ENCODE peak calls at places on chromosomes 12 and 14, in eight cellular contexts. One of them, this sample, is unnamed.

GRCh38 chr12:62910549-62911169 is 24.3 kb downstream of the PPM1H start:
- DNase-seq in BJ: no peak
- DNase-seq in activated naive CD4-positive, alpha-beta T cell: no peak
- DNase-seq in neural crest cell: no peak
- DNase-seq in A172: no peak
- DNase-seq in progenitor cell of endocrine pancreas: no peak
- DNase-seq in Panc1: no peak
- DNase-seq in NK-92 treated with Interleukin-12 subunit alpha and Interleukin-12 subunit beta, amount 100 ng/mL, for 24 hours: no peak
- DNase-seq in this sample: no peak

GRCh38 chr14:21475767-21476525 is 813 bp downstream of the RAB2B start:
- DNase-seq in activated naive CD4-positive, alpha-beta T cell: no peak
- DNase-seq in A172: no peak
- DNase-seq in progenitor cell of endocrine pancreas: no peak
- DNase-seq in NK-92 treated with Interleukin-12 subunit alpha and Interleukin-12 subunit beta, amount 100 ng/mL, for 24 hours: no peak
- DNase-seq in neural crest cell: no peak
- DNase-seq in Panc1: no peak
- DNase-seq in BJ: no peak
- DNase-seq in this sample: no peak

GRCh38 chr14:78254911-78255431 is 84.8 kb downstream of the NRXN3 start:
- DNase-seq in neural crest cell: no peak
- DNase-seq in Panc1: no peak
- DNase-seq in NK-92 treated with Interleukin-12 subunit alpha and Interleukin-12 subunit beta, amount 100 ng/mL, for 24 hours: peak
- DNase-seq in progenitor cell of endocrine pancreas: no peak
- DNase-seq in activated naive CD4-positive, alpha-beta T cell: no peak
- DNase-seq in A172: peak
- DNase-seq in BJ: peak
- DNase-seq in this sample: no peak

GRCh38 chr12:49673446-49674317 is 33.5 kb downstream of the FMNL3 start:
- DNase-seq in progenitor cell of endocrine pancreas: peak
- DNase-seq in BJ: peak
- DNase-seq in A172: peak
- DNase-seq in neural crest cell: peak
- DNase-seq in Panc1: no peak
- DNase-seq in NK-92 treated with Interleukin-12 subunit alpha and Interleukin-12 subunit beta, amount 100 ng/mL, for 24 hours: no peak
- DNase-seq in activated naive CD4-positive, alpha-beta T cell: no peak
- DNase-seq in this sample: peak

GRCh38 chr14:101595349-101595748 is 34.1 kb downstream of the DIO3 start:
- DNase-seq in Panc1: no peak
- DNase-seq in A172: no peak
- DNase-seq in BJ: no peak
- DNase-seq in neural crest cell: no peak
- DNase-seq in activated naive CD4-positive, alpha-beta T cell: no peak
- DNase-seq in NK-92 treated with Interleukin-12 subunit alpha and Interleukin-12 subunit beta, amount 100 ng/mL, for 24 hours: no peak
- DNase-seq in progenitor cell of endocrine pancreas: no peak
- DNase-seq in this sample: no peak

GRCh38 chr12:131828671-131829350 is 618 bp downstream of the MMP17 start:
- DNase-seq in BJ: no peak
- DNase-seq in A172: no peak
- DNase-seq in activated naive CD4-positive, alpha-beta T cell: no peak
- DNase-seq in progenitor cell of endocrine pancreas: no peak
- DNase-seq in neural crest cell: no peak
- DNase-seq in Panc1: no peak
- DNase-seq in NK-92 treated with Interleukin-12 subunit alpha and Interleukin-12 subunit beta, amount 100 ng/mL, for 24 hours: no peak
- DNase-seq in this sample: no peak

GRCh38 chr12:100356646-100357223 is at the start of gene SLC17A8:
- DNase-seq in A172: no peak
- DNase-seq in NK-92 treated with Interleukin-12 subunit alpha and Interleukin-12 subunit beta, amount 100 ng/mL, for 24 hours: no peak
- DNase-seq in BJ: no peak
- DNase-seq in neural crest cell: peak
- DNase-seq in Panc1: no peak
- DNase-seq in progenitor cell of endocrine pancreas: peak
- DNase-seq in activated naive CD4-positive, alpha-beta T cell: no peak
- DNase-seq in this sample: no peak

GRCh38 chr12:93621986-93622385 is 49.5 kb downstream of the SOCS2 start:
- DNase-seq in A172: peak
- DNase-seq in NK-92 treated with Interleukin-12 subunit alpha and Interleukin-12 subunit beta, amount 100 ng/mL, for 24 hours: no peak
- DNase-seq in progenitor cell of endocrine pancreas: no peak
- DNase-seq in Panc1: no peak
- DNase-seq in activated naive CD4-positive, alpha-beta T cell: no peak
- DNase-seq in BJ: no peak
- DNase-seq in neural crest cell: no peak
- DNase-seq in this sample: no peak

GRCh38 chr12:120239776-120240494 is 25.6 kb downstream of the PXN start:
- DNase-seq in neural crest cell: no peak
- DNase-seq in activated naive CD4-positive, alpha-beta T cell: no peak
- DNase-seq in A172: no peak
- DNase-seq in Panc1: no peak
- DNase-seq in BJ: no peak
- DNase-seq in NK-92 treated with Interleukin-12 subunit alpha and Interleukin-12 subunit beta, amount 100 ng/mL, for 24 hours: no peak
- DNase-seq in progenitor cell of endocrine pancreas: no peak
- DNase-seq in this sample: no peak

GRCh38 chr14:55451398-55451797 is 11.0 kb upstream of the TBPL2 start:
- DNase-seq in activated naive CD4-positive, alpha-beta T cell: no peak
- DNase-seq in NK-92 treated with Interleukin-12 subunit alpha and Interleukin-12 subunit beta, amount 100 ng/mL, for 24 hours: no peak
- DNase-seq in Panc1: no peak
- DNase-seq in BJ: no peak
- DNase-seq in neural crest cell: no peak
- DNase-seq in progenitor cell of endocrine pancreas: no peak
- DNase-seq in A172: no peak
- DNase-seq in this sample: no peak

GRCh38 chr14:89755816-89756215 is 198.7 kb downstream of the EFCAB11 start:
- DNase-seq in progenitor cell of endocrine pancreas: no peak
- DNase-seq in neural crest cell: no peak
- DNase-seq in BJ: no peak
- DNase-seq in NK-92 treated with Interleukin-12 subunit alpha and Interleukin-12 subunit beta, amount 100 ng/mL, for 24 hours: no peak
- DNase-seq in activated naive CD4-positive, alpha-beta T cell: no peak
- DNase-seq in Panc1: no peak
- DNase-seq in A172: no peak
- DNase-seq in this sample: no peak

GRCh38 chr12:52351196-52352059 is 15.9 kb downstream of the KRT85 start:
- DNase-seq in A172: no peak
- DNase-seq in neural crest cell: no peak
- DNase-seq in NK-92 treated with Interleukin-12 subunit alpha and Interleukin-12 subunit beta, amount 100 ng/mL, for 24 hours: peak
- DNase-seq in progenitor cell of endocrine pancreas: no peak
- DNase-seq in Panc1: no peak
- DNase-seq in activated naive CD4-positive, alpha-beta T cell: peak
- DNase-seq in BJ: no peak
- DNase-seq in this sample: no peak

GRCh38 chr14:106185837-106186233 is 659.5 kb downstream of the TMEM121 start:
- DNase-seq in NK-92 treated with Interleukin-12 subunit alpha and Interleukin-12 subunit beta, amount 100 ng/mL, for 24 hours: peak
- DNase-seq in progenitor cell of endocrine pancreas: no peak
- DNase-seq in A172: no peak
- DNase-seq in activated naive CD4-positive, alpha-beta T cell: peak
- DNase-seq in BJ: no peak
- DNase-seq in neural crest cell: no peak
- DNase-seq in Panc1: no peak
- DNase-seq in this sample: no peak

GRCh38 chr14:105888151-105888550 is 361.8 kb downstream of the TMEM121 start:
- DNase-seq in progenitor cell of endocrine pancreas: no peak
- DNase-seq in activated naive CD4-positive, alpha-beta T cell: no peak
- DNase-seq in Panc1: no peak
- DNase-seq in BJ: no peak
- DNase-seq in NK-92 treated with Interleukin-12 subunit alpha and Interleukin-12 subunit beta, amount 100 ng/mL, for 24 hours: no peak
- DNase-seq in neural crest cell: no peak
- DNase-seq in A172: no peak
- DNase-seq in this sample: no peak

GRCh38 chr14:81655423-81656314 is 122.0 kb upstream of the SEL1L start:
- DNase-seq in NK-92 treated with Interleukin-12 subunit alpha and Interleukin-12 subunit beta, amount 100 ng/mL, for 24 hours: no peak
- DNase-seq in A172: peak
- DNase-seq in progenitor cell of endocrine pancreas: no peak
- DNase-seq in activated naive CD4-positive, alpha-beta T cell: no peak
- DNase-seq in BJ: no peak
- DNase-seq in neural crest cell: no peak
- DNase-seq in Panc1: no peak
- DNase-seq in this sample: no peak

GRCh38 chr12:104957388-104958008 is 592 bp downstream of the SLC41A2 start:
- DNase-seq in progenitor cell of endocrine pancreas: no peak
- DNase-seq in NK-92 treated with Interleukin-12 subunit alpha and Interleukin-12 subunit beta, amount 100 ng/mL, for 24 hours: peak
- DNase-seq in Panc1: no peak
- DNase-seq in neural crest cell: peak
- DNase-seq in BJ: no peak
- DNase-seq in A172: no peak
- DNase-seq in activated naive CD4-positive, alpha-beta T cell: peak
- DNase-seq in this sample: no peak

GRCh38 chr14:101255765-101256125 is 305.6 kb upstream of the DIO3 start:
- DNase-seq in Panc1: no peak
- DNase-seq in A172: no peak
- DNase-seq in BJ: no peak
- DNase-seq in activated naive CD4-positive, alpha-beta T cell: no peak
- DNase-seq in progenitor cell of endocrine pancreas: no peak
- DNase-seq in neural crest cell: no peak
- DNase-seq in NK-92 treated with Interleukin-12 subunit alpha and Interleukin-12 subunit beta, amount 100 ng/mL, for 24 hours: no peak
- DNase-seq in this sample: no peak

GRCh38 chr12:130663510-130663909 is 52.6 kb downstream of the RIMBP2 start:
- DNase-seq in activated naive CD4-positive, alpha-beta T cell: no peak
- DNase-seq in A172: no peak
- DNase-seq in BJ: no peak
- DNase-seq in Panc1: no peak
- DNase-seq in neural crest cell: no peak
- DNase-seq in progenitor cell of endocrine pancreas: no peak
- DNase-seq in NK-92 treated with Interleukin-12 subunit alpha and Interleukin-12 subunit beta, amount 100 ng/mL, for 24 hours: no peak
- DNase-seq in this sample: no peak

GRCh38 chr12:38166225-38166624 is 150.3 kb upstream of the ALG10B start:
- DNase-seq in activated naive CD4-positive, alpha-beta T cell: no peak
- DNase-seq in neural crest cell: no peak
- DNase-seq in NK-92 treated with Interleukin-12 subunit alpha and Interleukin-12 subunit beta, amount 100 ng/mL, for 24 hours: no peak
- DNase-seq in A172: no peak
- DNase-seq in BJ: no peak
- DNase-seq in Panc1: no peak
- DNase-seq in progenitor cell of endocrine pancreas: no peak
- DNase-seq in this sample: no peak